ENCODE peak calls at places on chromosomes 4 and X, in nine cellular contexts. A, U, S, O, H, Q, F, C and L are unnamed samples. For H3K4me1, the result is how much of the 10 kb centered on the place peaks cover.

GRCh38 chr4:152606800-152607577 is 71.1 kb upstream of the FBXW7 start:
- DNase-seq in A (no peak), U (no peak), S (no peak), O (no peak), H (no peak), Q (no peak), F (no peak), C (no peak), L (no peak)

GRCh38 chr4:105714932-105715331 is 6.3 kb downstream of the GSTCD start:
- DNase-seq in A (no peak), U (no peak), S (no peak), O (no peak), H (no peak), Q (no peak), F (no peak), C (no peak), L (no peak)

GRCh38 chrX:152926279-152926678 is 28.4 kb downstream of the ZNF185 start:
- DNase-seq in A (peak), U (peak), S (peak), O (peak), H (no peak), Q (peak), F (no peak), C (peak), L (no peak)

GRCh38 chr4:87975466-87975865 is at the start of gene SPP1:
- DNase-seq in A (no peak), U (no peak), S (no peak), O (peak), H (no peak), Q (peak), F (no peak), C (no peak), L (no peak)

GRCh38 chr4:130099159-130099558 is 1003.2 kb downstream of the C4orf33 start:
- DNase-seq in A (no peak), U (no peak), S (no peak), O (no peak), H (no peak), Q (no peak), F (no peak), C (no peak), L (no peak)

GRCh38 chr4:189059996-189060570 is 880.6 kb upstream of the FRG1 start:
- DNase-seq in A (no peak), U (no peak), S (no peak), O (no peak), H (no peak), Q (no peak), F (no peak), C (no peak), L (no peak)

GRCh38 chr4:147477439-147477838 is 3.5 kb upstream of the EDNRA start:
- DNase-seq in A (no peak), U (no peak), S (no peak), O (no peak), H (no peak), Q (no peak), F (no peak), C (no peak), L (no peak)

GRCh38 chr4:100075486-100076270 is 114.6 kb downstream of the DDIT4L start:
- DNase-seq in A (no peak), U (no peak), S (no peak), O (no peak), H (no peak), Q (no peak), F (no peak), C (no peak), L (no peak)

GRCh38 chrX:138945219-138945618 is 233.7 kb upstream of the FGF13 start:
- DNase-seq in A (no peak), U (no peak), S (no peak), O (no peak), H (no peak), Q (no peak), F (no peak), C (no peak), L (peak)

GRCh38 chr4:111639876-111640275 is 505.4 kb upstream of the FAM241A start:
- DNase-seq in A (no peak), U (no peak), S (no peak), O (no peak), H (no peak), Q (peak), F (no peak), C (no peak), L (no peak)

GRCh38 chrX:129908636-129909035 is 2.7 kb downstream of the UTP14A start:
- DNase-seq in A (no peak), U (no peak), S (peak), O (no peak), H (no peak), Q (no peak), F (no peak), C (no peak), L (no peak)

GRCh38 chr4:109560687-109561452 is 824 bp downstream of the MCUB start:
- DNase-seq in A (no peak), U (peak), S (no peak), O (peak), H (no peak), Q (peak), F (peak), C (no peak), L (no peak)

GRCh38 chr4:94523617-94524016 is 71.9 kb downstream of the PDLIM5 start:
- DNase-seq in A (no peak), U (no peak), S (no peak), O (no peak), H (no peak), Q (peak), F (no peak), C (no peak), L (no peak)

GRCh38 chrX:110059410-110059809 is 56.5 kb downstream of the TMEM164 start:
- DNase-seq in A (no peak), U (no peak), S (no peak), O (no peak), H (no peak), Q (no peak), F (no peak), C (no peak), L (no peak)

GRCh38 chr4:40367451-40367850 is 32.3 kb downstream of the CHRNA9 start:
- DNase-seq in A (no peak), U (no peak), S (no peak), O (no peak), H (no peak), Q (no peak), F (no peak), C (no peak), L (no peak)

DNA sequence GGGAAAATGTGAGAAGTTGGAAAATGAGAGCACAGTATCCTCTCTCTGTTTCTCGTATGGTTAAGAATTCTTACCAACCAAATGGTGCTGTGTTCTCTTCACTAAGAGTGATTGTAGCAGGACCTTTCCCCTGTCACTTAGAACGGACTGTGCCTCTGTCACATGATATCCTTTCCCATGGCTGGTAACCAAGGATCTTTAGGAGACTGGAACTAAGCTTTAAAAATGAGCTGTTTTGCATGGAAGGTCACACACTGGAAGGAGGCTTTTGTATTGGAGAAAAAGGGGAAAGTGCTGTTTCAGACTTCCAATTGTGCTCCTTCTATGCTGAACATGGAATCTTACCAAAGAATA is 148.5 kb downstream of the SLC4A4 start:
- DNase-seq in A (no peak), U (no peak), S (no peak), O (peak), H (no peak), Q (no peak), F (no peak), C (no peak), L (peak)
- TF ChIP-seq POLR2A in A (no peak), U (no peak), S (no peak), O (no peak), H (no peak), Q (no peak), F (no peak), C (no peak), L (no peak)

GRCh38 chr4:82989567-82990429 is 20.8 kb downstream of the LIN54 start:
- DNase-seq in A (no peak), U (no peak), S (no peak), O (no peak), H (no peak), Q (peak), F (no peak), C (no peak), L (no peak)
- TF ChIP-seq CTCF in A (no peak), U (no peak), S (no peak), O (no peak), H (no peak), Q (no peak), F (no peak), C (no peak), L (no peak)

GRCh38 chrX:108264376-108264775 is 172.8 kb downstream of the ATG4A start:
- DNase-seq in A (no peak), U (no peak), S (no peak), O (no peak), H (no peak), Q (no peak), F (no peak), C (no peak), L (no peak)
- H3K4me1 ChIP-seq in A (under half), U (under half), S (under half), O (under half), H (under half), Q (under half), F (under half), C (under half), L (under half)

DNA sequence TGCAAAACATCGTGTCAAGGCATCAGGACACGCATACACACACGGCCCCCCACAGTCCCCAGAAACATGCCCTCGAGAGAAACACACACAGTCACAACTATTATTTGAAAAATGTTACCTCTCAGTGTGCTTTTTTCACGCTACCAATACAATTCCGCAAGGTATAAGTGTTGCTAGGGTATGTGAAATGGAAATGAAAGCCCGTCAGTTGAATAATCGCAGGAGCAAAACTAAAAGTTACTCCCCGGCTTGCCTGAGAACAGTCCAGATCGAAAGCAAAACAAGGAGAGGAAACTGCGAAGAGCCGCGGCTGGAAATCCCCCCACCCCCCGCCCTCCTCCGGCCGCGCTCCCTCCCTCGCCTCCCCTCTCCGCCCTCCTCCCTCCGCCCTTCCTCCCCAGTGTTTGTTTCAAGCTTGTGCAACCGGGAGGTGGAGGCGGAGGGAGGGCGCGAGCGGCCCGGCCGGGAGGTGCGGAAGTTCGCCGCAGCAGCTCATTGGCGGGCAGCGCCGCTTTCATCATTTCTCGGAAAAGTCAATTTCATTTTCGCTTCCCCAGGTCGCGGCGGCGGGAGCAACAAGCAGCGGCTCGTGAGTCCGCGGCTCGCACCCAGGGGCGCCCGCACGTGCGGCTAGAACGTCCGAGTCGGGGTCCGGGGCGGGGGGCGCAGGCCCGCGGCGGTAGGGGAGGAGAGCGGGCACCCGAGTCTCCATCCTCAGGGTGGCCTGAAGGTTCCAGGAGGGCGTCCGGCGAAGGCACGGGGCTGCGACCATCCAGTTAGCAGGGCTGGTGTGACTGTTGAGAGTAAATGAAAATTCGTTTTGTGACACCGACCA is at the start of gene IRF2:
- DNase-seq in A (peak), U (peak), S (peak), O (peak), H (peak), Q (peak), F (peak), C (peak), L (peak)
- TF ChIP-seq POLR2A in A (peak), U (peak), S (no peak), O (peak), H (peak), Q (peak), F (peak), C (peak), L (peak)